ENCODE peak calls at places on chromosomes 2 and 18, in five cellular contexts. C is epithelial cell of proximal tubule, V is IMR-90, Q is neural crest cell, G is right atrium auricular region. T is an unnamed sample.

GRCh38 chr2:221896505-221897151 is 324.5 kb upstream of the EPHA4 start:
- DNase-seq in C (peak; percentile 19), V (peak; percentile 53), Q (no peak), G (peak; percentile 59), T (no peak)

GRCh38 chr2:160700415-160700814 is 206.8 kb upstream of the RBMS1 start:
- DNase-seq in C (no peak), V (no peak), Q (no peak), G (no peak), T (no peak)

GRCh38 chr2:66962625-66963207 is 434.4 kb upstream of the ETAA1 start:
- DNase-seq in C (no peak), V (no peak), Q (no peak), G (no peak), T (no peak)

GRCh38 chr2:104929663-104930062 is 75.7 kb downstream of the POU3F3 start:
- DNase-seq in C (no peak), V (no peak), Q (no peak), G (no peak), T (no peak)

GRCh38 chr2:36482576-36483214 is 115.3 kb downstream of the FEZ2 start:
- DNase-seq in C (peak; percentile 86), V (peak; percentile 85), Q (no peak), G (no peak), T (no peak)

GRCh38 chr2:12769492-12770105 is 52.9 kb downstream of the TRIB2 start:
- DNase-seq in C (no peak), V (peak; percentile 24), Q (no peak), G (peak; percentile 80), T (no peak)

GRCh38 chr2:216799873-216800421 is 59.9 kb downstream of the TNP1 start:
- DNase-seq in C (no peak), V (peak; percentile 74), Q (no peak), G (no peak), T (no peak)

GRCh38 chr2:42117923-42118758 is 51.0 kb upstream of the EML4 start:
- DNase-seq in C (peak; percentile 66), V (peak; percentile 78), Q (no peak), G (no peak), T (no peak)

GRCh38 chr2:8821276-8822217 is 15.9 kb downstream of the KIDINS220 start:
- DNase-seq in C (no peak), V (peak; percentile 56), Q (no peak), G (peak; percentile 77), T (no peak)

GRCh38 chr2:42843131-42843530 is 50.7 kb upstream of the HAAO start:
- DNase-seq in C (no peak), V (no peak), Q (no peak), G (no peak), T (no peak)

GRCh38 chr2:129877795-129878775 is 101.4 kb upstream of the RAB6C start:
- DNase-seq in C (no peak), V (peak; percentile 51), Q (peak; percentile 41), G (peak; percentile 61), T (no peak)

GRCh38 chr2:240154606-240155005 is 14.1 kb upstream of the OTOS start:
- DNase-seq in C (no peak), V (no peak), Q (no peak), G (no peak), T (no peak)

GRCh38 chr2:225999692-226000091 is 600.2 kb downstream of the NYAP2 start:
- DNase-seq in C (no peak), V (no peak), Q (no peak), G (no peak), T (no peak)

GRCh38 chr2:64586883-64587481 is 62.9 kb downstream of the AFTPH start:
- DNase-seq in C (no peak), V (peak; percentile 72), Q (no peak), G (no peak), T (peak; percentile 35)

GRCh38 chr2:228086561-228086960 is 94.9 kb downstream of the SPHKAP start:
- DNase-seq in C (no peak), V (no peak), Q (no peak), G (no peak), T (no peak)

GRCh38 chr2:121118951-121119350 is 166.1 kb downstream of the TFCP2L1 start:
- DNase-seq in C (no peak), V (no peak), Q (no peak), G (no peak), T (no peak)

GRCh38 chr2:71940695-71941094 is 207.0 kb downstream of the CYP26B1 start:
- DNase-seq in C (no peak), V (no peak), Q (no peak), G (peak; percentile 56), T (no peak)

GRCh38 chr2:7999683-8000476 is 682.0 kb upstream of the ID2 start:
- DNase-seq in C (no peak), V (no peak), Q (no peak), G (no peak), T (no peak)

GRCh38 chr2:51782874-51783765 is 751.2 kb upstream of the NRXN1 start:
- DNase-seq in C (no peak), V (peak; percentile 43), Q (no peak), G (no peak), T (no peak)

GRCh38 chr18:475202-475624 is 25.3 kb downstream of the COLEC12 start:
- DNase-seq in C (peak; percentile 39), V (peak; percentile 78), Q (no peak), G (peak; percentile 70), T (no peak)

GRCh38 chr2:126990200-126990599 is 91.5 kb downstream of the TEX51 start:
- DNase-seq in C (no peak), V (no peak), Q (no peak), G (no peak), T (no peak)

GRCh38 chr2:122009546-122009945 is 254.1 kb downstream of the TSN start:
- DNase-seq in C (no peak), V (no peak), Q (no peak), G (no peak), T (no peak)

GRCh38 chr2:135299165-135299564 is 231.9 kb downstream of the ZRANB3 start:
- DNase-seq in C (no peak), V (no peak), Q (no peak), G (no peak), T (no peak)

GRCh38 chr2:239824866-239825704 is 200.1 kb downstream of the NDUFA10 start:
- DNase-seq in C (no peak), V (no peak), Q (no peak), G (peak; percentile 49), T (no peak)

GRCh38 chr18:45121146-45121545 is 440.5 kb downstream of the SETBP1 start:
- DNase-seq in C (no peak), V (no peak), Q (no peak), G (no peak), T (no peak)

GRCh38 chr2:20506281-20506685 is 59.4 kb downstream of the RHOB start:
- DNase-seq in C (no peak), V (peak; percentile 81), Q (no peak), G (no peak), T (no peak)
- TF ChIP-seq CTCF in C (peak; percentile 53), V (peak; percentile 45), Q (no peak), G (no peak), T (no peak)

DNA sequence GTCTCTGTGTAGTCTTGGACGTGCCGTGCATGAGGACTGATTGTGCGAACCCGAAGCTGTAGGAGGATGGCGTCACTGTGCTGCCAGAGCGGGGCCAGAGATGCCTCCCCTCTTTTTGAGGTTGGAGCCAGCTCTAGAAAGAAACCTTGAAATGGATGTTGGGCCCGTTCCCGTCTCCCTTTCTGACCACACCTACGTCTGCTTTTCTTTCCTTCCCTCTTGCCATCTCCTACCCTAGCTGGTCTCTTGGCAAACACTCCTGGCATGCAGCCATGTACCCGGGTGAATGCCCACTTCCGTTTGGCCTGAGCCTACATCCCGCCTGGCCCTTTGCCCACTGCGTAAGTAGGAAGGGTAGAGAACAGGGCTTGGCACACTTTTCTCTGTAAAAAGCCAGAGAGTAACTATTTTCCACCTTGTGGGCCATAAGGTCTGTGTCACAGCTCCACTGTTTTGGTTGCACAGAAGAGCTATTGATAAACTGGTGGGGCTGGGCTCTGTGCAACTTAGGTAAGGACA is 37.4 kb downstream of the SH3BP4 start:
- DNase-seq in C (no peak), V (no peak), Q (no peak), G (peak; percentile 84), T (no peak)
- TF ChIP-seq CTCF in C (no peak), V (no peak), Q (no peak), G (no peak), T (no peak)

DNA sequence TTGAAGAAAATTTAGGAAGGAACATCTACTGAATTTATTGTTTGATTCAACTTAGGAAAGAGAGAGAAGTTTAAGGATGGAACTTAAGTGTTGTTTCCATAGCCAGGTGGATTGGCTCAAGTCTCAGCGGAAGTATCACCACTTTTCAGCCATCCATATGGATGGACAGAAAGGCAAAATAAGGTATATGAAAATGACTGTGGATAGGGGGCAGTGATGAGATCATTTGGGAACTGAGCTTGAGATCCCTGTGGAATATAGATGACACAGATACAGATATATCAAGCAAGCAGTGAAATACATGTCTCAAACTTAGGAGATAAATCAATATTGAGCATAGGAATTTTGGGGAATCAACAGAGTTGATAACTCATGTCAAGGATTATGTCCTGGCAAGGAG is 1462.7 kb upstream of the NXPH2 start:
- DNase-seq in C (no peak), V (no peak), Q (no peak), G (no peak), T (no peak)
- TF ChIP-seq CTCF in C (peak; percentile 31), V (no peak), Q (no peak), G (no peak), T (no peak)

DNA sequence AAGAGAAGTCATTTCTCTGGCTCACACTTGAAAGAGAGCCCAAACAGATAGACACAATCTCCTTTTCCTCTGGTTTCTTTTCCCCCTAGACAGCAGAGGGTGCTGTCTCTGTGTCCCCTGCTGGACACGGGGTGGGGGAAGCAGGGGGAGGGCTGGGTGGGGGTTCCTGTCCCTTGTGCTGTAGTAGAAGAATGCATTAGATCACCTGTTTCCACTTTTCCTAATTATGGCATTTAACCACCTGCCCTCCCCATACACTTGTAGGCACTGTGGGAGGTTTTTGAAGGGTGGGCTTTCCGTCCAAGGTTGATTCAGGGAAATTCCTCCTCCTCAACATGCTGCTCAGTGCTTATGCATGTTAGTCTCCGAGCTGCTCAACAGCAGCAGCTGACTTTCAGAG is 206.2 kb upstream of the EPAS1 start:
- DNase-seq in C (no peak), V (no peak), Q (no peak), G (no peak), T (no peak)
- TF ChIP-seq CTCF in C (peak; percentile 6), V (no peak), Q (no peak), G (no peak), T (no peak)

DNA sequence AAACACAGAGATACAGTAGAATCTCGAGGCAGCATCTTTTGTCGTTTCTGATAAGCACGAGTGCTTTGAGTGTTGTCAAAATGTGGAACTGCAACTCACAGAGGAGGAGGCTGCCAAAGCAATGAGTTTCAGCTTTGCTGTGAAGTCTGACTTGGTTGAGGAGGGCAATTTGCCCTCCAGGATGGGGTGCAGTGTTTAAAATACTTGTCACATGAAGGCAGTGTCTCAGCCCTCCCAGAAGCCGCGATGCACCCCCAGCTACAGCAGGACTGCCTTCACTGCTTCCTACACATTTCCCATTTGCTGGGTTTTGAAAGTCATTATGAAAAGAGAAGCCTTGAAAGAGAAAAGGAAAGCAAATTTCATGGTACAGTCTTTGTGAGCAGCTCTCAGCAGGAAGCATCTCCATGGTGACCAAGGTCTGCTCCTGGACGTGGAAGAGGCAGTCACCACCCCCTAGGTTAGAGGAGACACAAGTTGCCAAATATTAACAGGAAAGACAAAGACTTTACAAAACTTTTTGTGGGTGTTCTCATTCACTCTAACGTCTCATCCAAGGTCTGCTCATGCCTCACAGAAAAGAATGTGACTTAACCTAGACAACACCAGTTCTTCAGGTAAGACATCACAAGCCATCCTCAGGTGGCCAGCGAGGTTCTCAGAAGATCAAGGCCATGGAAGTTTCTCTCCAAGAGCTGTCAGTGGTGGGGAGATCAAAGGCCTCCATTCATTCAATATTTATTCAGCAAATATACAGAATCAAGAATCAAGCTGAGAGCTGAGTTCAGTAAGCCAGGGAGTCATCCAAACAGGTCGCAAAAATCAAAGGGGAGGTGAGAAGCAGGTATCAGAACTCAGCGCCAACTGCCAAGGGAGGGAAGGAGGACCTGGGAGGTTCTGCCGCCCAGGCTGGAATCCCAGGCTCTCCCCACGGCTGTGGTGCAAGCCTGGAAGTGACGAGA is 476.0 kb downstream of the EIPR1 start:
- DNase-seq in C (no peak), V (no peak), Q (no peak), G (no peak), T (peak; percentile 73)
- TF ChIP-seq CTCF in C (no peak), V (no peak), Q (no peak), G (no peak), T (no peak)

T was measured in GM20000.